ENCODE peak calls at places on chromosomes 13 and 19, in eight cellular contexts. One of them, this sample, is unnamed. For H3K9me3, the result is how much of the 10 kb centered on the place peaks cover.

GRCh38 chr19:3950871-3951861 is 18.3 kb downstream of the NMRK2 start:
- DNase-seq in HCT116: no peak
- DNase-seq in breast epithelium: no peak
- DNase-seq in SK-N-SH: no peak
- DNase-seq in upper lobe of left lung: peak
- DNase-seq in Panc1: no peak
- DNase-seq in H1: no peak
- DNase-seq in K562: peak
- DNase-seq in this sample: peak

GRCh38 chr13:25906211-25906661 is 145.6 kb downstream of the SHISA2 start:
- DNase-seq in Panc1: no peak
- DNase-seq in H1: no peak
- DNase-seq in breast epithelium: no peak
- DNase-seq in HCT116: no peak
- DNase-seq in K562: no peak
- DNase-seq in upper lobe of left lung: no peak
- DNase-seq in SK-N-SH: no peak
- DNase-seq in this sample: no peak

GRCh38 chr13:41107104-41107571 is 25.5 kb downstream of the KBTBD6 start:
- DNase-seq in H1: no peak
- DNase-seq in upper lobe of left lung: peak
- DNase-seq in SK-N-SH: no peak
- DNase-seq in K562: no peak
- DNase-seq in HCT116: no peak
- DNase-seq in breast epithelium: no peak
- DNase-seq in Panc1: no peak
- DNase-seq in this sample: no peak

GRCh38 chr19:39927076-39927475 is 7.4 kb downstream of the FCGBP start:
- DNase-seq in SK-N-SH: no peak
- DNase-seq in K562: no peak
- DNase-seq in H1: no peak
- DNase-seq in breast epithelium: no peak
- DNase-seq in upper lobe of left lung: no peak
- DNase-seq in HCT116: no peak
- DNase-seq in Panc1: no peak
- DNase-seq in this sample: no peak

GRCh38 chr19:1410136-1410786 is 2.9 kb downstream of the DAZAP1 start:
- DNase-seq in Panc1: no peak
- DNase-seq in breast epithelium: no peak
- DNase-seq in SK-N-SH: no peak
- DNase-seq in HCT116: no peak
- DNase-seq in K562: no peak
- DNase-seq in upper lobe of left lung: peak
- DNase-seq in H1: no peak
- DNase-seq in this sample: no peak

GRCh38 chr19:58021541-58022282 is 12.1 kb upstream of the ZSCAN1 start:
- DNase-seq in H1: no peak
- DNase-seq in breast epithelium: peak
- DNase-seq in upper lobe of left lung: peak
- DNase-seq in K562: peak
- DNase-seq in SK-N-SH: peak
- DNase-seq in Panc1: no peak
- DNase-seq in HCT116: no peak
- DNase-seq in this sample: peak

GRCh38 chr13:45384474-45385174 is 33.5 kb downstream of the SLC25A30 start:
- DNase-seq in K562: no peak
- DNase-seq in upper lobe of left lung: no peak
- DNase-seq in H1: no peak
- DNase-seq in Panc1: no peak
- DNase-seq in HCT116: no peak
- DNase-seq in SK-N-SH: no peak
- DNase-seq in breast epithelium: no peak
- DNase-seq in this sample: no peak

GRCh38 chr13:67146523-67147130 is 83.5 kb downstream of the PCDH9 start:
- DNase-seq in H1: no peak
- DNase-seq in Panc1: no peak
- DNase-seq in upper lobe of left lung: no peak
- DNase-seq in breast epithelium: no peak
- DNase-seq in HCT116: no peak
- DNase-seq in SK-N-SH: no peak
- DNase-seq in K562: no peak
- DNase-seq in this sample: no peak

GRCh38 chr19:42596391-42597071 is 1.8 kb upstream of the CEACAM8 start:
- DNase-seq in H1: no peak
- DNase-seq in K562: peak
- DNase-seq in breast epithelium: no peak
- DNase-seq in HCT116: no peak
- DNase-seq in Panc1: peak
- DNase-seq in upper lobe of left lung: peak
- DNase-seq in SK-N-SH: peak
- DNase-seq in this sample: no peak

GRCh38 chr19:4534836-4535658 is at the start of gene PLIN5:
- DNase-seq in H1: peak
- DNase-seq in SK-N-SH: peak
- DNase-seq in K562: peak
- DNase-seq in HCT116: peak
- DNase-seq in upper lobe of left lung: peak
- DNase-seq in breast epithelium: peak
- DNase-seq in Panc1: no peak
- DNase-seq in this sample: peak

GRCh38 chr19:46722004-46722380 is 5.1 kb upstream of the PRKD2 start:
- DNase-seq in K562: no peak
- DNase-seq in Panc1: no peak
- DNase-seq in HCT116: no peak
- DNase-seq in upper lobe of left lung: no peak
- DNase-seq in SK-N-SH: no peak
- DNase-seq in breast epithelium: no peak
- DNase-seq in H1: no peak
- DNase-seq in this sample: peak

GRCh38 chr13:57631607-57632275 is at the start of gene PCDH17:
- DNase-seq in K562: no peak
- DNase-seq in HCT116: no peak
- DNase-seq in upper lobe of left lung: peak
- DNase-seq in SK-N-SH: peak
- DNase-seq in H1: no peak
- DNase-seq in Panc1: no peak
- DNase-seq in breast epithelium: peak
- DNase-seq in this sample: no peak

GRCh38 chr13:26721251-26721939 is 39.2 kb downstream of the GPR12 start:
- DNase-seq in SK-N-SH: no peak
- DNase-seq in H1: no peak
- DNase-seq in Panc1: no peak
- DNase-seq in HCT116: no peak
- DNase-seq in breast epithelium: no peak
- DNase-seq in K562: no peak
- DNase-seq in upper lobe of left lung: no peak
- DNase-seq in this sample: no peak

GRCh38 chr13:52832268-52832667 is 16.2 kb downstream of the PCDH8 start:
- DNase-seq in breast epithelium: no peak
- DNase-seq in H1: no peak
- DNase-seq in upper lobe of left lung: no peak
- DNase-seq in K562: no peak
- DNase-seq in Panc1: no peak
- DNase-seq in HCT116: no peak
- DNase-seq in SK-N-SH: no peak
- DNase-seq in this sample: no peak

GRCh38 chr13:95349267-95349666 is 48.0 kb upstream of the ABCC4 start:
- DNase-seq in Panc1: no peak
- DNase-seq in HCT116: no peak
- DNase-seq in H1: no peak
- DNase-seq in K562: peak
- DNase-seq in breast epithelium: no peak
- DNase-seq in upper lobe of left lung: no peak
- DNase-seq in SK-N-SH: no peak
- DNase-seq in this sample: no peak

GRCh38 chr19:47129579-47129978 is 1.1 kb upstream of the SAE1 start:
- DNase-seq in H1: no peak
- DNase-seq in K562: no peak
- DNase-seq in HCT116: no peak
- DNase-seq in breast epithelium: no peak
- DNase-seq in upper lobe of left lung: no peak
- DNase-seq in Panc1: no peak
- DNase-seq in SK-N-SH: no peak
- DNase-seq in this sample: no peak

GRCh38 chr13:74325106-74325505 is 190.9 kb upstream of the KLF12 start:
- DNase-seq in HCT116: no peak
- DNase-seq in Panc1: no peak
- DNase-seq in H1: no peak
- DNase-seq in SK-N-SH: peak
- DNase-seq in K562: no peak
- DNase-seq in upper lobe of left lung: no peak
- DNase-seq in breast epithelium: no peak
- DNase-seq in this sample: peak

GRCh38 chr13:59673301-59673700 is 490.4 kb downstream of the DIAPH3 start:
- DNase-seq in breast epithelium: no peak
- DNase-seq in K562: no peak
- DNase-seq in H1: no peak
- DNase-seq in HCT116: no peak
- DNase-seq in Panc1: no peak
- DNase-seq in SK-N-SH: no peak
- DNase-seq in upper lobe of left lung: no peak
- DNase-seq in this sample: no peak

DNA sequence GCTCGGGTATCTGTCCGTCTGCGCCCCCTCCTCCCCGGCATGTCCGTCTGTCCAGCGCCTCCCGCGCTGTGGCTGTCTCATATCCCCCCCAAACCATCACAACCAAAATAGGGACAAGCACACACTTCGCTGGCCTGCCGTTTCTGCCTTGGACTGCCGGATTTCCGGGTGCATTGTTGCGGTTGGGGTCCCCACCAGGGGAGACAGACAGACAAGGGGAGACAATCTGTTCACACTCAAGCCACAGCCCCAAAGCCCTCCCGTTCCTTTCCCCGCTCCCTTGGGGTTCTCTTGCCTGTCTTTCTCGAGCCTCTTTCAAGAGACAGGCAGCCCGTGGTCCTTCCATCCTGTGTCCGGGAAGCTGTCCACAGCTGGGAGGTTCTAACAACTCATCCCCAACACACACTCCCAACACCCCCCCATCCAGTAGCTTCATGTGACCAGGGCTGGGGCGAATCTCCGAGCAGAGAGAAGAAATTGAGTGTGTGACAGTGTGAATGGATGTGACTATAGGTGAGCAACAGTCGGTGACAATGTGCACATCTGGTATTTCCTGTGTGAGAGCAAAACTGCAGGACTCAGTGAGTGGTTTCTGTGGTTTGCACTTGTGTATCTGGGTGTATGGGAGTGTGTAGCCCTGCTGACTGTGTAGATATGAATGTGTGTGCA is 16.5 kb upstream of the FOSB start:
- DNase-seq in H1: no peak
- DNase-seq in upper lobe of left lung: no peak
- DNase-seq in HCT116: no peak
- DNase-seq in Panc1: no peak
- DNase-seq in SK-N-SH: no peak
- DNase-seq in breast epithelium: no peak
- DNase-seq in K562: no peak
- DNase-seq in this sample: peak
- TF ChIP-seq POLR2AphosphoS5 in H1: no peak
- TF ChIP-seq POLR2AphosphoS5 in upper lobe of left lung: no peak
- TF ChIP-seq POLR2AphosphoS5 in HCT116: no peak
- TF ChIP-seq POLR2AphosphoS5 in Panc1: no peak
- TF ChIP-seq POLR2AphosphoS5 in SK-N-SH: no peak
- TF ChIP-seq POLR2AphosphoS5 in breast epithelium: no peak
- TF ChIP-seq POLR2AphosphoS5 in K562: no peak
- TF ChIP-seq POLR2AphosphoS5 in this sample: peak

DNA sequence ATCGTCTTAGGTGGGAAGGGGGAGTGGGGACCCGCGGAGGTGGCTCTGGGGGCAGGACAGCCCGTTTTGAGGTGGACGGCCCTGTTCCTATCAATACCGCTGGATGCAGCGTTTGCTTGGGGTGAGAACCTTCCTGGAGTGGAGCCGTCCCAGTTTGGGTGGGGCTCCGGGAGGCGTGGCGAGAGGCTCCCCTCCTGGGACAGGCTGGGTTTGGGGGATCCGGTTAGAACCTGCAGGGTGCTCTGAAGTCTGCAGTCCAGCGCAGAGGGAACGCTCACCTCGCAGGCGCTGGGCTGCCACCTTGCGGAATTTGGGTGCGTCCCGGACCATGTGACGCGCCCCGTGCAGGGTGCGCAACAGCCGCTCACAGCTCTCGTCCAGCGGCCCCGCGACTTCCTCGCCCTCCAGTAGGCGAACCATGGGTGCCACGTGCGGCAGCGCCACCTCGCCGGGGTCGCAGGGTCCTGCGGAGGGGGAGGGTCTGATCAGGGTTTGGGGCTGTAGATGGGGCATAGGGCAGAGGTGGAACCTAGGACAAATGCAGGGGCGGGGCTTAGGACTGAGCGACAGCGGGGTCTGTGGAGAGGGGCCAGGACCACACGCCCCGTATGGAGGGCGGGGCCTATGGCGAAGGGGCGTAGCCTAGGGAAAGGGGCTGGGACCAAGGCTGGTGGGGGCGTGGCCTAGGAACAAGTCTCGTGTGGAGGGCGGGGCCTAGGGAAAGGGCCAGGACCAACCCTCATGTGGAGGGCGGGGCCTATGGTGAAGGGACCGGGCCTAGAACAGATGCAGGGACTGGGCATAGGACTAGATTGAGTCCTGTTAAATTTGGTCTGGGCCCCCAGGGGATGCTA is 13.8 kb downstream of the SH2D3A start:
- DNase-seq in K562: peak
- DNase-seq in upper lobe of left lung: peak
- DNase-seq in HCT116: peak
- DNase-seq in breast epithelium: no peak
- DNase-seq in Panc1: peak
- DNase-seq in SK-N-SH: peak
- DNase-seq in H1: peak
- DNase-seq in this sample: peak
- H3K27ac ChIP-seq in K562: peak
- H3K27ac ChIP-seq in upper lobe of left lung: peak
- H3K27ac ChIP-seq in HCT116: peak
- H3K27ac ChIP-seq in breast epithelium: peak
- H3K27ac ChIP-seq in Panc1: peak
- H3K27ac ChIP-seq in SK-N-SH: no peak
- H3K27ac ChIP-seq in H1: peak
- H3K27ac ChIP-seq in this sample: peak

DNA sequence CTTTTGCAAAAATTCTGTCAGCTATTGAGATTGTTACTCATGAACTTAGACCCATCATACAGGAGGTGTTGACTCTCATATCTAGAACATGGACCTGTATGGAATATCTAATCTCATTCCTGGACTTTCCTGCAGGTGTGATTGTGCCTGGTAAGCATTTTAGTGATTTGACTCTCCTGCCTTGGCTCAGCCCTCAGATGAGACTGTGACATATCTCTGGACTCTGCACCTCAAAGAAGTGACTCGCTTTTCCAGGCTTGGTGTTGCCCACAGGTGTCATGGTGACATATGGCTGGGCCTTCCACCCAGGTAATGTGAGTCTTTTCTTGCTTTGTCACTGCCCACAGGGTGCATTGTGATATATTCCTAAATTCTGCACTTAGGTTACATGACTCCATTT is 17.8 kb upstream of the ZNF726 start:
- DNase-seq in H1: no peak
- DNase-seq in K562: no peak
- DNase-seq in breast epithelium: no peak
- DNase-seq in HCT116: no peak
- DNase-seq in upper lobe of left lung: no peak
- DNase-seq in Panc1: no peak
- DNase-seq in SK-N-SH: no peak
- DNase-seq in this sample: no peak
- H3K9me3 ChIP-seq in H1: half or more
- H3K9me3 ChIP-seq in K562: under half
- H3K9me3 ChIP-seq in breast epithelium: under half
- H3K9me3 ChIP-seq in HCT116: under half
- H3K9me3 ChIP-seq in upper lobe of left lung: under half
- H3K9me3 ChIP-seq in Panc1: under half
- H3K9me3 ChIP-seq in SK-N-SH: under half
- H3K9me3 ChIP-seq in this sample: under half

GRCh38 chr19:41479757-41480191 is 36.8 kb downstream of the ERICH4 start:
- DNase-seq in breast epithelium: no peak
- DNase-seq in Panc1: no peak
- DNase-seq in SK-N-SH: no peak
- DNase-seq in HCT116: no peak
- DNase-seq in H1: no peak
- DNase-seq in K562: peak
- DNase-seq in upper lobe of left lung: no peak
- DNase-seq in this sample: no peak
- TF ChIP-seq POLR2AphosphoS5 in breast epithelium: no peak
- TF ChIP-seq POLR2AphosphoS5 in Panc1: no peak
- TF ChIP-seq POLR2AphosphoS5 in SK-N-SH: no peak
- TF ChIP-seq POLR2AphosphoS5 in HCT116: no peak
- TF ChIP-seq POLR2AphosphoS5 in H1: no peak
- TF ChIP-seq POLR2AphosphoS5 in K562: no peak
- TF ChIP-seq POLR2AphosphoS5 in upper lobe of left lung: peak
- TF ChIP-seq POLR2AphosphoS5 in this sample: no peak